ENCODE peak calls at places on chromosomes 13 and 19, in five cellular contexts. I is stimulated activated CD4-positive, alpha-beta T cell treated with anti-CD3 and anti-CD28 coated beads, TNF-alpha, amount 100 ng/mL, for 24 hours; D is AG09309; R is RKO; X is body of pancreas. Y is an unnamed sample.

GRCh38 chr19:10419200-10419645 is 1.1 kb upstream of the PDE4A start:
- DNase-seq in R (no peak), I (no peak), X (no peak), D (no peak), Y (no peak)

GRCh38 chr19:30222993-30223865 is 149.0 kb upstream of the ZNF536 start:
- DNase-seq in X (no peak), D (no peak), I (no peak), R (no peak), Y (no peak)

GRCh38 chr13:85853161-85853894 is 54.1 kb upstream of the SLITRK6 start:
- DNase-seq in D (no peak), X (no peak), I (no peak), R (no peak), Y (no peak)

GRCh38 chr19:4318460-4318859 is 14.1 kb downstream of the FSD1 start:
- DNase-seq in R (no peak), X (no peak), I (no peak), D (no peak), Y (no peak)

GRCh38 chr13:110270507-110270906 is 36.5 kb downstream of the COL4A1 start:
- DNase-seq in D (no peak), R (no peak), I (no peak), X (no peak), Y (peak)

GRCh38 chr13:75495938-75496337 is 14.0 kb upstream of the TBC1D4 start:
- DNase-seq in X (no peak), R (no peak), I (no peak), D (peak), Y (no peak)

GRCh38 chr13:93411281-93411680 is 184.7 kb downstream of the GPC6 start:
- DNase-seq in X (no peak), I (no peak), R (no peak), D (no peak), Y (no peak)

GRCh38 chr19:34969721-34970120 is 5.7 kb upstream of the ZNF792 start:
- DNase-seq in I (no peak), R (no peak), X (no peak), D (no peak), Y (no peak)

GRCh38 chr13:47639716-47640447 is 361.2 kb downstream of the SUCLA2 start:
- DNase-seq in I (no peak), D (no peak), X (no peak), R (no peak), Y (no peak)

GRCh38 chr19:41889896-41890295 is 6.9 kb downstream of the ARHGEF1 start:
- DNase-seq in D (no peak), I (no peak), R (no peak), X (no peak), Y (no peak)

GRCh38 chr13:112626761-112627160 is 38.8 kb upstream of the TUBGCP3 start:
- DNase-seq in R (no peak), D (no peak), I (no peak), X (no peak), Y (no peak)

GRCh38 chr13:40389081-40389641 is 277.3 kb downstream of the FOXO1 start:
- DNase-seq in R (no peak), X (no peak), D (no peak), I (peak), Y (no peak)

GRCh38 chr13:69300131-69300530 is 807.5 kb upstream of the ATXN8OS start:
- DNase-seq in R (no peak), D (no peak), I (no peak), X (no peak), Y (no peak)

GRCh38 chr13:33751151-33751550 is 66.8 kb upstream of the RFC3 start:
- DNase-seq in I (no peak), R (no peak), X (no peak), D (peak), Y (no peak)

GRCh38 chr19:12623361-12624031 is 12.8 kb downstream of the ZNF791 start:
- DNase-seq in X (no peak), I (no peak), D (no peak), R (no peak), Y (no peak)

GRCh38 chr13:98075048-98075447 is 67.8 kb upstream of the FARP1 start:
- DNase-seq in R (no peak), X (no peak), I (no peak), D (no peak), Y (no peak)

GRCh38 chr19:4682417-4683200 is 12.5 kb upstream of the MYDGF start:
- DNase-seq in D (no peak), I (no peak), X (no peak), R (no peak), Y (no peak)

GRCh38 chr19:14337510-14337909 is 43.7 kb upstream of the ADGRE5 start:
- DNase-seq in R (peak), D (no peak), X (no peak), I (no peak), Y (no peak)

GRCh38 chr19:35261356-35262100 is 7.2 kb upstream of the USF2 start:
- DNase-seq in R (no peak), X (no peak), D (no peak), I (no peak), Y (peak)

GRCh38 chr13:71874490-71874889 is 7.5 kb upstream of the DACH1 start:
- DNase-seq in D (no peak), R (no peak), I (no peak), X (no peak), Y (no peak)

GRCh38 chr13:26017196-26017921 is 34.5 kb downstream of the SHISA2 start:
- DNase-seq in R (no peak), D (no peak), X (peak), I (no peak), Y (no peak)

GRCh38 chr13:99327761-99328160 is 20.6 kb upstream of the GPR183 start:
- DNase-seq in I (no peak), R (no peak), D (no peak), X (no peak), Y (no peak)

GRCh38 chr13:113785051-113786010 is 26.3 kb downstream of the TMEM255B start:
- DNase-seq in R (peak), D (peak), X (no peak), I (no peak), Y (no peak)

GRCh38 chr13:44396963-44397580 is 23.4 kb downstream of the SERP2 start:
- DNase-seq in R (no peak), D (no peak), I (no peak), X (no peak), Y (no peak)

GRCh38 chr13:92716749-92717148 is 509.9 kb upstream of the GPC6 start:
- DNase-seq in X (no peak), D (no peak), I (no peak), R (peak), Y (no peak)

GRCh38 chr13:22592515-22592914 is 588.3 kb upstream of the SGCG start:
- DNase-seq in D (no peak), X (no peak), I (no peak), R (peak), Y (no peak)

GRCh38 chr19:34172661-34173144 is 399 bp downstream of the LSM14A start:
- DNase-seq in X (peak), I (peak), D (no peak), R (no peak), Y (peak)

GRCh38 chr13:78102121-78102677 is 183.6 kb upstream of the EDNRB start:
- DNase-seq in I (no peak), X (peak), D (peak), R (peak), Y (peak)

GRCh38 chr19:10888421-10888866 is 17.1 kb downstream of the CARM1 start:
- DNase-seq in R (no peak), X (no peak), I (no peak), D (no peak), Y (no peak)

GRCh38 chr19:38318595-38319142 is 976 bp upstream of the KCNK6 start:
- DNase-seq in I (no peak), X (peak), D (no peak), R (no peak), Y (peak)

GRCh38 chr13:44921931-44922758 is 67.1 kb downstream of the NUFIP1 start:
- DNase-seq in I (no peak), D (peak), R (peak), X (peak), Y (peak)

GRCh38 chr13:50365683-50366391 is 350.6 kb downstream of the KCNRG start:
- DNase-seq in R (no peak), I (no peak), X (peak), D (no peak), Y (peak)

GRCh38 chr19:38676023-38676877 is 28.8 kb downstream of the ACTN4 start:
- DNase-seq in I (no peak), D (no peak), R (no peak), X (peak), Y (no peak)

GRCh38 chr13:110382229-110382628 is 75.1 kb downstream of the COL4A2 start:
- DNase-seq in X (no peak), I (no peak), R (peak), D (no peak), Y (no peak)

GRCh38 chr19:51002542-51003311 is 1.3 kb upstream of the KLK8 start:
- DNase-seq in X (peak), R (peak), I (no peak), D (no peak), Y (no peak)

GRCh38 chr13:91155512-91156114 is 191.9 kb upstream of the MIR17HG start:
- DNase-seq in R (no peak), D (no peak), I (no peak), X (no peak), Y (no peak)

GRCh38 chr13:98664510-98664909 is 87.6 kb upstream of the STK24 start:
- DNase-seq in D (no peak), I (no peak), X (no peak), R (no peak), Y (no peak)

GRCh38 chr13:20197361-20197834 is 4.7 kb upstream of the GJB2 start:
- DNase-seq in I (no peak), X (no peak), D (peak), R (peak), Y (no peak)

GRCh38 chr13:97079726-97080125 is 85.5 kb upstream of the OXGR1 start:
- DNase-seq in D (no peak), X (no peak), R (no peak), I (no peak), Y (no peak)